ENCODE peak calls at places on chromosomes 16 and 17, in four cellular contexts. S, Y, K and C are unnamed samples.

GRCh38 chr17:45314761-45315549 is 1.9 kb downstream of the MAP3K14 start:
- DNase-seq in S (no peak), K (no peak), Y (no peak), C (peak)

GRCh38 chr16:87689956-87690465 is 75.8 kb downstream of the KLHDC4 start:
- DNase-seq in S (no peak), K (no peak), Y (no peak), C (no peak)

GRCh38 chr16:28984619-28985135 is at the start of gene LAT:
- DNase-seq in K (no peak), Y (no peak), S (no peak), C (peak)

GRCh38 chr16:81443688-81444447 is 740 bp upstream of the CMIP start:
- DNase-seq in Y (no peak), S (no peak), K (no peak), C (no peak)

GRCh38 chr17:78019367-78019975 is 61.0 kb downstream of the TNRC6C start:
- DNase-seq in Y (peak), K (peak), S (no peak), C (peak)

GRCh38 chr17:66018786-66019185 is 173.1 kb downstream of the CEP112 start:
- DNase-seq in S (no peak), Y (no peak), K (no peak), C (peak)

GRCh38 chr16:21598676-21599157 is 660 bp upstream of the METTL9 start:
- DNase-seq in S (no peak), Y (no peak), K (no peak), C (peak)

GRCh38 chr16:62700456-62701280 is 664.4 kb upstream of the CDH8 start:
- DNase-seq in K (no peak), S (no peak), Y (no peak), C (no peak)

GRCh38 chr17:69240201-69240600 is 11.6 kb upstream of the ABCA10 start:
- DNase-seq in S (no peak), K (no peak), Y (no peak), C (no peak)

GRCh38 chr17:700504-701094 is 14.0 kb downstream of the VPS53 start:
- DNase-seq in Y (peak), K (peak), S (no peak), C (peak)

GRCh38 chr17:40956401-40957254 is 10.1 kb downstream of the KRT39 start:
- DNase-seq in S (no peak), Y (peak), K (peak), C (no peak)

GRCh38 chr16:10971560-10971961 is 27.2 kb downstream of the CLEC16A start:
- DNase-seq in Y (peak), S (no peak), K (peak), C (peak)

GRCh38 chr17:44909681-44910144 is 5.6 kb downstream of the GFAP start:
- DNase-seq in Y (peak), S (no peak), K (no peak), C (no peak)

GRCh38 chr17:71180801-71181385 is 939.9 kb upstream of the SOX9 start:
- DNase-seq in Y (peak), S (no peak), K (no peak), C (no peak)

GRCh38 chr16:6360641-6361040 is 972.0 kb upstream of the RBFOX1 start:
- DNase-seq in K (no peak), Y (no peak), S (no peak), C (no peak)